ENCODE peak calls at places on chromosome X, in six cellular contexts. One of them, this sample, is unnamed.

GRCh38 chrX:103756736-103757135 is 19.9 kb upstream of the PLP1 start:
- DNase-seq in ovary: no peak
- DNase-seq in neural progenitor cell: no peak
- DNase-seq in cardiac fibroblast: no peak
- DNase-seq in GM06990: no peak
- DNase-seq in MM.1S: no peak
- DNase-seq in this sample: no peak

GRCh38 chrX:152637649-152638442 is at the start of gene GABRQ:
- DNase-seq in ovary: no peak
- DNase-seq in GM06990: no peak
- DNase-seq in cardiac fibroblast: peak
- DNase-seq in MM.1S: peak
- DNase-seq in neural progenitor cell: peak
- DNase-seq in this sample: peak

GRCh38 chrX:123171781-123172180 is 12.3 kb upstream of the GRIA3 start:
- DNase-seq in cardiac fibroblast: peak
- DNase-seq in MM.1S: no peak
- DNase-seq in GM06990: no peak
- DNase-seq in ovary: no peak
- DNase-seq in neural progenitor cell: no peak
- DNase-seq in this sample: no peak

GRCh38 chrX:21991504-21991903 is 40.6 kb upstream of the PHEX start:
- DNase-seq in neural progenitor cell: no peak
- DNase-seq in GM06990: no peak
- DNase-seq in cardiac fibroblast: no peak
- DNase-seq in MM.1S: no peak
- DNase-seq in ovary: no peak
- DNase-seq in this sample: no peak

GRCh38 chrX:119292445-119292844 is 56.4 kb downstream of the PGRMC1 start:
- DNase-seq in cardiac fibroblast: no peak
- DNase-seq in neural progenitor cell: peak
- DNase-seq in GM06990: no peak
- DNase-seq in MM.1S: no peak
- DNase-seq in ovary: no peak
- DNase-seq in this sample: no peak

GRCh38 chrX:46715997-46716396 is 42.9 kb downstream of the SLC9A7 start:
- DNase-seq in neural progenitor cell: no peak
- DNase-seq in MM.1S: no peak
- DNase-seq in GM06990: no peak
- DNase-seq in ovary: no peak
- DNase-seq in cardiac fibroblast: no peak
- DNase-seq in this sample: no peak

GRCh38 chrX:139559383-139560042 is 29.0 kb downstream of the F9 start:
- DNase-seq in GM06990: peak
- DNase-seq in ovary: no peak
- DNase-seq in MM.1S: peak
- DNase-seq in neural progenitor cell: peak
- DNase-seq in cardiac fibroblast: peak
- DNase-seq in this sample: no peak

GRCh38 chrX:30661228-30661627 is 8.0 kb downstream of the GK start:
- DNase-seq in MM.1S: no peak
- DNase-seq in GM06990: no peak
- DNase-seq in cardiac fibroblast: no peak
- DNase-seq in neural progenitor cell: no peak
- DNase-seq in ovary: no peak
- DNase-seq in this sample: no peak

GRCh38 chrX:18887177-18887820 is 96.6 kb downstream of the PHKA2 start:
- DNase-seq in GM06990: no peak
- DNase-seq in ovary: no peak
- DNase-seq in neural progenitor cell: no peak
- DNase-seq in MM.1S: no peak
- DNase-seq in cardiac fibroblast: no peak
- DNase-seq in this sample: peak

GRCh38 chrX:1452497-1453389 is at the start of gene ASMTL:
- DNase-seq in cardiac fibroblast: peak
- DNase-seq in ovary: peak
- DNase-seq in MM.1S: peak
- DNase-seq in GM06990: peak
- DNase-seq in neural progenitor cell: peak
- DNase-seq in this sample: peak

GRCh38 chrX:22220941-22221340 is 51.8 kb upstream of the CBLL2 start:
- DNase-seq in MM.1S: no peak
- DNase-seq in neural progenitor cell: no peak
- DNase-seq in cardiac fibroblast: peak
- DNase-seq in ovary: no peak
- DNase-seq in GM06990: no peak
- DNase-seq in this sample: no peak

GRCh38 chrX:20980426-20980825 is 393.8 kb upstream of the CNKSR2 start:
- DNase-seq in ovary: no peak
- DNase-seq in neural progenitor cell: no peak
- DNase-seq in MM.1S: no peak
- DNase-seq in cardiac fibroblast: no peak
- DNase-seq in GM06990: no peak
- DNase-seq in this sample: no peak

GRCh38 chrX:153995504-153995903 is 22.9 kb downstream of the TMEM187 start:
- DNase-seq in MM.1S: no peak
- DNase-seq in ovary: no peak
- DNase-seq in cardiac fibroblast: no peak
- DNase-seq in GM06990: no peak
- DNase-seq in neural progenitor cell: no peak
- DNase-seq in this sample: no peak

GRCh38 chrX:10387011-10387410 is 230.2 kb downstream of the CLCN4 start:
- DNase-seq in cardiac fibroblast: peak
- DNase-seq in MM.1S: no peak
- DNase-seq in neural progenitor cell: no peak
- DNase-seq in ovary: no peak
- DNase-seq in GM06990: no peak
- DNase-seq in this sample: no peak

GRCh38 chrX:133434197-133434820 is 19.0 kb upstream of the GPC4 start:
- DNase-seq in ovary: no peak
- DNase-seq in cardiac fibroblast: no peak
- DNase-seq in MM.1S: no peak
- DNase-seq in neural progenitor cell: no peak
- DNase-seq in GM06990: no peak
- DNase-seq in this sample: no peak

GRCh38 chrX:11893933-11894710 is 136.1 kb downstream of the MSL3 start:
- DNase-seq in cardiac fibroblast: no peak
- DNase-seq in neural progenitor cell: no peak
- DNase-seq in ovary: no peak
- DNase-seq in MM.1S: no peak
- DNase-seq in GM06990: no peak
- DNase-seq in this sample: no peak

GRCh38 chrX:72714471-72714916 is 388 bp upstream of the PHKA1 start:
- DNase-seq in ovary: peak
- DNase-seq in MM.1S: no peak
- DNase-seq in GM06990: peak
- DNase-seq in cardiac fibroblast: peak
- DNase-seq in neural progenitor cell: peak
- DNase-seq in this sample: peak

GRCh38 chrX:74369666-74370065 is 51.6 kb upstream of the SLC16A2 start:
- DNase-seq in neural progenitor cell: no peak
- DNase-seq in ovary: no peak
- DNase-seq in cardiac fibroblast: no peak
- DNase-seq in MM.1S: no peak
- DNase-seq in GM06990: no peak
- DNase-seq in this sample: no peak

GRCh38 chrX:153157450-153157849 is 21.6 kb upstream of the MAGEA1 start:
- DNase-seq in MM.1S: no peak
- DNase-seq in GM06990: no peak
- DNase-seq in cardiac fibroblast: no peak
- DNase-seq in neural progenitor cell: no peak
- DNase-seq in ovary: no peak
- DNase-seq in this sample: no peak

GRCh38 chrX:2552621-2553297 is 52.0 kb upstream of the DHRSX start:
- DNase-seq in cardiac fibroblast: peak
- DNase-seq in GM06990: no peak
- DNase-seq in MM.1S: no peak
- DNase-seq in neural progenitor cell: no peak
- DNase-seq in ovary: no peak
- DNase-seq in this sample: no peak

GRCh38 chrX:147953976-147954375 is 27.2 kb upstream of the FMR1NB start:
- DNase-seq in ovary: no peak
- DNase-seq in cardiac fibroblast: no peak
- DNase-seq in GM06990: no peak
- DNase-seq in MM.1S: no peak
- DNase-seq in neural progenitor cell: no peak
- DNase-seq in this sample: no peak

GRCh38 chrX:9757366-9757765 is 8.3 kb downstream of the GPR143 start:
- DNase-seq in neural progenitor cell: no peak
- DNase-seq in MM.1S: no peak
- DNase-seq in GM06990: no peak
- DNase-seq in ovary: no peak
- DNase-seq in cardiac fibroblast: no peak
- DNase-seq in this sample: no peak

GRCh38 chrX:71492086-71493065 is 40.5 kb upstream of the OGT start:
- DNase-seq in MM.1S: peak
- DNase-seq in neural progenitor cell: no peak
- DNase-seq in cardiac fibroblast: no peak
- DNase-seq in ovary: peak
- DNase-seq in GM06990: peak
- DNase-seq in this sample: peak

GRCh38 chrX:23980063-23980462 is 46.9 kb downstream of the KLHL15 start:
- DNase-seq in ovary: no peak
- DNase-seq in neural progenitor cell: peak
- DNase-seq in cardiac fibroblast: peak
- DNase-seq in GM06990: no peak
- DNase-seq in MM.1S: no peak
- DNase-seq in this sample: no peak

GRCh38 chrX:22486326-22486725 is 213.6 kb downstream of the CBLL2 start:
- DNase-seq in MM.1S: no peak
- DNase-seq in ovary: no peak
- DNase-seq in cardiac fibroblast: no peak
- DNase-seq in GM06990: no peak
- DNase-seq in neural progenitor cell: no peak
- DNase-seq in this sample: no peak

GRCh38 chrX:100864967-100865366 is 9.2 kb downstream of the NOX1 start:
- DNase-seq in ovary: no peak
- DNase-seq in cardiac fibroblast: peak
- DNase-seq in neural progenitor cell: no peak
- DNase-seq in GM06990: no peak
- DNase-seq in MM.1S: no peak
- DNase-seq in this sample: no peak

GRCh38 chrX:78327370-78328048 is at the start of gene CYSLTR1:
- DNase-seq in cardiac fibroblast: no peak
- DNase-seq in neural progenitor cell: peak
- DNase-seq in GM06990: peak
- DNase-seq in ovary: no peak
- DNase-seq in MM.1S: peak
- DNase-seq in this sample: no peak

DNA sequence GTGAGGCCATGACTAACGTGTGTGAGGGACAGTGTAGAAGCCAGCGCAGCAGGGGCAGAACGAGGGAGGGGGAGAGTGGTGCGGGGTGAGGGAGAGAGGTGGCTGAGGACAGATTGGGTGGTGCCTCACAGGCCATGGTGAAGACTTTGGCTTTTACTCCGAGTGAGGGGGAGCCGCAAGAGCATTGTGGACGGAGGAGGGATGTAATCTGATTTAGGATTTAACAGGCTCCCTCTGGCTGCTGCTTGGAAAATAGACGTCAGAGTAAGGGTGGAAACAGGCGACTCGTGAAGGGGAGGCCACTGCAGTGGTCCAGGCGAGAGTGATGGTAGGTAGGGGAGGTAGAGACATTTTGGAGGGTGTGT is 13.0 kb downstream of the PPP1R3F start:
- DNase-seq in ovary: peak
- DNase-seq in neural progenitor cell: peak
- DNase-seq in GM06990: no peak
- DNase-seq in MM.1S: no peak
- DNase-seq in cardiac fibroblast: peak
- DNase-seq in this sample: no peak
- TF ChIP-seq CTCF in ovary: no peak
- TF ChIP-seq CTCF in neural progenitor cell: peak
- TF ChIP-seq CTCF in GM06990: no peak
- TF ChIP-seq CTCF in MM.1S: no peak
- TF ChIP-seq CTCF in cardiac fibroblast: peak
- TF ChIP-seq CTCF in this sample: no peak

GRCh38 chrX:48539345-48540014 is at the start of gene TBC1D25:
- DNase-seq in ovary: peak
- DNase-seq in GM06990: peak
- DNase-seq in MM.1S: peak
- DNase-seq in neural progenitor cell: peak
- DNase-seq in cardiac fibroblast: peak
- DNase-seq in this sample: peak
- TF ChIP-seq CTCF in ovary: no peak
- TF ChIP-seq CTCF in GM06990: peak
- TF ChIP-seq CTCF in MM.1S: peak
- TF ChIP-seq CTCF in neural progenitor cell: peak
- TF ChIP-seq CTCF in cardiac fibroblast: no peak
- TF ChIP-seq CTCF in this sample: peak

GRCh38 chrX:68685722-68686683 is 38.5 kb downstream of the STARD8 start:
- DNase-seq in GM06990: peak
- DNase-seq in MM.1S: no peak
- DNase-seq in neural progenitor cell: peak
- DNase-seq in ovary: peak
- DNase-seq in cardiac fibroblast: peak
- DNase-seq in this sample: peak
- TF ChIP-seq CTCF in GM06990: no peak
- TF ChIP-seq CTCF in MM.1S: no peak
- TF ChIP-seq CTCF in neural progenitor cell: peak
- TF ChIP-seq CTCF in ovary: no peak
- TF ChIP-seq CTCF in cardiac fibroblast: peak
- TF ChIP-seq CTCF in this sample: no peak

GRCh38 chrX:155005190-155005589 is 17.3 kb downstream of the F8 start:
- DNase-seq in cardiac fibroblast: no peak
- DNase-seq in MM.1S: no peak
- DNase-seq in ovary: no peak
- DNase-seq in neural progenitor cell: no peak
- DNase-seq in GM06990: no peak
- DNase-seq in this sample: no peak
- TF ChIP-seq CTCF in cardiac fibroblast: no peak
- TF ChIP-seq CTCF in MM.1S: no peak
- TF ChIP-seq CTCF in ovary: no peak
- TF ChIP-seq CTCF in neural progenitor cell: no peak
- TF ChIP-seq CTCF in GM06990: no peak
- TF ChIP-seq CTCF in this sample: no peak

GRCh38 chrX:115988825-115989224 is 181.7 kb upstream of the AGTR2 start:
- DNase-seq in cardiac fibroblast: no peak
- DNase-seq in neural progenitor cell: no peak
- DNase-seq in GM06990: no peak
- DNase-seq in ovary: no peak
- DNase-seq in MM.1S: no peak
- DNase-seq in this sample: no peak
- TF ChIP-seq CTCF in cardiac fibroblast: peak
- TF ChIP-seq CTCF in neural progenitor cell: peak
- TF ChIP-seq CTCF in GM06990: peak
- TF ChIP-seq CTCF in ovary: no peak
- TF ChIP-seq CTCF in MM.1S: peak
- TF ChIP-seq CTCF in this sample: no peak

GRCh38 chrX:40539214-40540142 is 41.3 kb upstream of the ATP6AP2 start:
- DNase-seq in ovary: no peak
- DNase-seq in neural progenitor cell: peak
- DNase-seq in MM.1S: peak
- DNase-seq in cardiac fibroblast: peak
- DNase-seq in GM06990: peak
- DNase-seq in this sample: peak
- TF ChIP-seq CTCF in ovary: no peak
- TF ChIP-seq CTCF in neural progenitor cell: peak
- TF ChIP-seq CTCF in MM.1S: peak
- TF ChIP-seq CTCF in cardiac fibroblast: no peak
- TF ChIP-seq CTCF in GM06990: peak
- TF ChIP-seq CTCF in this sample: no peak

This sample was measured in psoas muscle.